ENCODE peak calls at places on chromosomes 4 and X, in ten cellular contexts. E is CD8-positive, alpha-beta T cell; F is astrocyte; W is tibial artery; A is AG04450; J is right cardiac atrium; S is DND-41; Y is transverse colon; P is body of pancreas; X is upper lobe of right lung. H is an unnamed sample.

GRCh38 chrX:110180176-110180927 is 137.5 kb downstream of the AMMECR1 start:
- DNase-seq in P (no peak), A (peak; percentile 38), S (no peak), X (no peak), Y (no peak), E (no peak), F (peak; percentile 87), J (no peak), W (no peak), H (no peak)

GRCh38 chrX:134525086-134525792 is 65.3 kb downstream of the HPRT1 start:
- DNase-seq in W (no peak), Y (no peak), A (no peak), S (no peak), E (no peak), P (no peak), F (no peak), J (no peak), X (no peak), H (no peak)

GRCh38 chrX:32530802-32531403 is 680.4 kb downstream of the DMD start:
- DNase-seq in X (no peak), P (peak; percentile 11), A (peak; percentile 1), F (peak; percentile 0), W (no peak), E (no peak), Y (peak; percentile 9), J (no peak), S (peak; percentile 6), H (no peak)

GRCh38 chrX:75151828-75152592 is 4.1 kb downstream of the ABCB7 start:
- DNase-seq in Y (no peak), S (no peak), W (no peak), E (no peak), X (no peak), F (no peak), P (no peak), A (no peak), J (no peak), H (no peak)

GRCh38 chrX:50202539-50202938 is 1.7 kb upstream of the AKAP4 start:
- DNase-seq in P (no peak), Y (no peak), J (no peak), A (no peak), F (no peak), X (no peak), S (no peak), W (no peak), E (no peak), H (no peak)

GRCh38 chr4:89681219-89681618 is 155.7 kb downstream of the SNCA start:
- DNase-seq in E (no peak), P (no peak), F (no peak), A (no peak), J (no peak), S (peak; percentile 85), Y (no peak), X (no peak), W (no peak), H (no peak)

GRCh38 chrX:74514384-74514783 is 93.1 kb downstream of the SLC16A2 start:
- DNase-seq in S (no peak), W (no peak), X (no peak), J (no peak), A (no peak), F (no peak), P (no peak), Y (no peak), E (no peak), H (no peak)

GRCh38 chrX:39204349-39204748 is 403.1 kb downstream of the MID1IP1 start:
- DNase-seq in F (no peak), P (no peak), X (no peak), Y (no peak), A (no peak), E (no peak), W (no peak), J (no peak), S (no peak), H (no peak)

GRCh38 chr4:147821555-147821954 is 89.7 kb downstream of the ARHGAP10 start:
- DNase-seq in S (no peak), P (no peak), A (no peak), W (no peak), Y (no peak), X (no peak), E (no peak), J (no peak), F (no peak), H (peak; percentile 6)

GRCh38 chr4:41537267-41537890 is 578 bp upstream of the LIMCH1 start:
- DNase-seq in F (no peak), E (no peak), S (no peak), P (no peak), X (no peak), Y (no peak), A (no peak), W (no peak), J (no peak), H (no peak)

GRCh38 chrX:57134702-57135101 is 2.5 kb downstream of the SPIN2A start:
- DNase-seq in E (no peak), J (no peak), W (no peak), P (no peak), Y (no peak), F (no peak), S (no peak), X (no peak), A (no peak), H (no peak)

GRCh38 chrX:45264865-45265264 is 64.2 kb upstream of the DIPK2B start:
- DNase-seq in A (no peak), E (no peak), F (no peak), X (no peak), P (no peak), S (no peak), W (no peak), J (peak; percentile 10), Y (no peak), H (no peak)

GRCh38 chrX:45261005-45261404 is 60.3 kb upstream of the DIPK2B start:
- DNase-seq in E (no peak), A (no peak), W (no peak), S (no peak), J (no peak), P (no peak), F (no peak), Y (no peak), X (no peak), H (no peak)

GRCh38 chrX:45258741-45259402 is 58.2 kb upstream of the DIPK2B start:
- DNase-seq in P (no peak), F (no peak), E (no peak), X (no peak), Y (peak; percentile 42), W (no peak), A (no peak), S (no peak), J (no peak), H (no peak)
- H3K4me3 ChIP-seq in P (no peak overlapping the region), F (no peak overlapping the region), E (no peak overlapping the region), X (no peak overlapping the region), Y (no peak overlapping the region), W (no peak overlapping the region), A (no peak overlapping the region), S (no peak overlapping the region), J (no peak overlapping the region), H (no peak overlapping the region)

DNA sequence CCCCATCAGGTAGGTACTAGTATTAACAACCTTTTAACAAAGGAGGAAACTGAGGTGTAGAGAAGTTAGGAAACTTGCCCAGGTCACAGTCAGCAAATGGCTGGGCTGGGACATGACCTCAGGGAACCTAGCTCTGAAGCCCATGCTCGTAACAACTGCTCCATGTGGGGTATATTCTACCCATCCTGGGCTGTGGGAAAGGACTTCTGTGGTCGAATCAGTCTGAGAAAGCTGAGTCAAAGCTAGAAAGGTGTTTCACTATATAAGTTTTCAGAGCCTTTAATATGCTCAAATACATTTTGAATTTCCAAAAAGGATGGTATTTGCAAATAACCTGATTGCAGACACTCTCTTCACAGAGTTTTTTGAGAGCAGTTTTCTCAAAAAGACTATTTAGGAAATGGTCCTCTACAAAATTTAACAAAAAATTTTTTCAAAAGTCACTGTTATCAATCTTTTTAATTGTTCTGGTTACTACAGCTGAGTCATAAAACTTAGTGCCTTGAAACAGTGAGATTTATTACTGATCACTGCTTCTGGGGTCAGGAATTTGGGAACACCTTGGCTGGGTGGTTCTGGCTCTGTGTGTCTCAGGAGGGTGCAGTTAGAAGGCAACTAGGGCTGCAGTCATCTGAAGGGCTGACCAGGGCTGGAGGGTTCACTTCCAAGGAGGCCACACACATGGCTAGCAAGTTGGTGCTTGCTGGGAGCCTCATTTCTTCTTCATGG is 53.6 kb downstream of the NSG1 start:
- DNase-seq in Y (no peak), W (no peak), S (no peak), J (no peak), E (no peak), A (no peak), P (no peak), F (no peak), X (no peak), H (no peak)
- H3K27ac ChIP-seq in Y (no peak overlapping the region), W (no peak overlapping the region), S (no peak overlapping the region), J (no peak overlapping the region), E (no peak overlapping the region), A (no peak overlapping the region), P (no peak overlapping the region), F (no peak overlapping the region), X (no peak overlapping the region), H (no peak overlapping the region)

GRCh38 chr4:646460-646859 is 21.1 kb downstream of the PDE6B start:
- DNase-seq in W (no peak), P (no peak), F (no peak), A (no peak), X (no peak), E (no peak), J (no peak), S (no peak), Y (no peak), H (no peak)
- H3K4me3 ChIP-seq in W (no peak overlapping the region), P (no peak overlapping the region), F (no peak overlapping the region), A (no peak overlapping the region), X (no peak overlapping the region), E (no peak overlapping the region), J (no peak overlapping the region), S (no peak overlapping the region), Y (no peak overlapping the region), H (peak overlapping the region; percentile 51)

GRCh38 chrX:11423362-11423818 is 130.2 kb downstream of the AMELX start:
- DNase-seq in F (peak; percentile 80), S (no peak), J (peak; percentile 38), P (no peak), X (no peak), E (no peak), Y (peak; percentile 35), A (peak; percentile 62), W (no peak), H (no peak)

GRCh38 chrX:11422529-11422857 is 129.3 kb downstream of the AMELX start:
- DNase-seq in F (no peak), E (no peak), W (no peak), Y (no peak), S (no peak), J (no peak), P (no peak), X (no peak), A (no peak), H (no peak)

GRCh38 chrX:11419102-11419501 is 125.9 kb downstream of the AMELX start:
- DNase-seq in S (no peak), P (no peak), A (no peak), F (no peak), Y (no peak), X (no peak), J (no peak), E (no peak), W (no peak), H (no peak)

GRCh38 chrX:11421816-11422528 is 128.8 kb downstream of the AMELX start:
- DNase-seq in J (no peak), E (no peak), A (no peak), Y (no peak), S (no peak), F (no peak), X (no peak), W (no peak), P (no peak), H (no peak)

DNA sequence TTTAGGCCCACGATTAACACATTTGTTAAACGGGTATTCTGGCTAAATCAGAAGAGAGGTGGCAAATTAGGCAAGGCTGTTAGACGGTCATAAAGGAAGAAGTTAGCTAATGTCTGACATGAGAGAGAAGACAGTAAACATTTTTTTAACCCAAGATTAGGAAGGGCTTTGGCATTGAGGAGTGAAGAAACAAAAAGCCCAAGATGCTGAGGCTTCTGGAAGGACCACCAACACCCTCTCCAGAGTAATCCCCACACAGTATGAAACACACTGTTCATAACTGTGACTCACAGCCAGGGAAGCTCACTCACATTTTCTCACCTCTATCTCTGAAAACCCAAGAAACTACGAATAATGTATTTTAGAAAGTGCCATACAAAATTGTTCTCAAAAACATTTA is 127.6 kb downstream of the AMELX start:
- DNase-seq in J (no peak), S (no peak), Y (no peak), A (no peak), E (no peak), W (no peak), X (no peak), F (no peak), P (no peak), H (no peak)
- H3K27ac ChIP-seq in J (no peak overlapping the region), S (no peak overlapping the region), Y (peak overlapping the region; percentile 84), A (no peak overlapping the region), E (no peak overlapping the region), W (no peak overlapping the region), X (no peak overlapping the region), F (no peak overlapping the region), P (no peak overlapping the region), H (no peak overlapping the region)

H was measured in CD4-positive, CD25-positive, alpha-beta regulatory T cell.